ENCODE peak calls at places on chromosomes 2 and 18, in four cellular contexts. A is NB4, M is K562, P is A549. T is an unnamed sample.

GRCh38 chr2:42314892-42315468 is 46.0 kb downstream of the COX7A2L start:
- DNase-seq in A (peak), M (no peak), P (peak), T (peak)

GRCh38 chr2:128798502-128799283 is 480.0 kb upstream of the HS6ST1 start:
- DNase-seq in A (no peak), M (no peak), P (no peak), T (no peak)

GRCh38 chr2:99572380-99572779 is 82.6 kb upstream of the REV1 start:
- DNase-seq in A (no peak), M (no peak), P (no peak), T (no peak)

GRCh38 chr2:201715459-201715858 is 17.0 kb upstream of the MPP4 start:
- DNase-seq in A (no peak), M (no peak), P (no peak), T (no peak)

GRCh38 chr2:48203668-48204067 is 297.4 kb upstream of the FBXO11 start:
- DNase-seq in A (no peak), M (no peak), P (no peak), T (no peak)

GRCh38 chr2:189411860-189412259 is 29.4 kb upstream of the WDR75 start:
- DNase-seq in A (no peak), M (no peak), P (peak), T (peak)

GRCh38 chr2:200786423-200786822 is 25.3 kb upstream of the BZW1 start:
- DNase-seq in A (no peak), M (no peak), P (peak), T (peak)

GRCh38 chr2:239406316-239406995 is 5.6 kb upstream of the HDAC4 start:
- DNase-seq in A (no peak), M (no peak), P (no peak), T (no peak)

GRCh38 chr2:73896362-73897239 is 3.8 kb downstream of the ACTG2 start:
- DNase-seq in A (no peak), M (no peak), P (no peak), T (no peak)

GRCh38 chr2:157053876-157054275 is 203.6 kb upstream of the GALNT5 start:
- DNase-seq in A (no peak), M (no peak), P (no peak), T (no peak)

GRCh38 chr2:23286765-23287155 is 98.2 kb upstream of the KLHL29 start:
- DNase-seq in A (no peak), M (no peak), P (no peak), T (no peak)

GRCh38 chr2:74369976-74370375 is 10.1 kb downstream of the DCTN1 start:
- DNase-seq in A (no peak), M (no peak), P (no peak), T (no peak)

GRCh38 chr2:70132244-70133126 is 45.2 kb downstream of the PCBP1 start:
- DNase-seq in A (peak), M (no peak), P (peak), T (peak)

DNA sequence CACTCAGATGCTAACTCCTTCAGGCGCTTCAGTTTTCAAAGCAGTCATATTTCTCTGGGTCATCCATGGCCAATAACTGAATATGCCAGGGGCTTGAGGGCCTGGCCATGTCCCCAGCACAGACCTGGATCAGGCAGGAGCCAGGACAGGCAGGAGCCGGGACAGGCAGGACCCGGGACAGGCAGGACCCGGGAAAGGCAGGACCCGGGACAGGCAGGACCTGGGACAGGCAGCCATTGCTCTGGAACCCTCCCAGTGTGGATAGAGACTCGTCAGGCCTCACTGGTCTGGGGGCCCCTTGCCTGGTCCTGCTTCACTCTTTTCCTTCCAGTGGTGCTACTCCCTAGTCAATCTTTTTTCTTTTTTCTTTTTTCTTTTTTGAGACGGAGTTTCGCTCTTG is 117.5 kb upstream of the TEX51 start:
- DNase-seq in A (no peak), M (no peak), P (no peak), T (no peak)
- TF ChIP-seq MAX in A (no peak), M (no peak), P (no peak), T (no peak)

DNA sequence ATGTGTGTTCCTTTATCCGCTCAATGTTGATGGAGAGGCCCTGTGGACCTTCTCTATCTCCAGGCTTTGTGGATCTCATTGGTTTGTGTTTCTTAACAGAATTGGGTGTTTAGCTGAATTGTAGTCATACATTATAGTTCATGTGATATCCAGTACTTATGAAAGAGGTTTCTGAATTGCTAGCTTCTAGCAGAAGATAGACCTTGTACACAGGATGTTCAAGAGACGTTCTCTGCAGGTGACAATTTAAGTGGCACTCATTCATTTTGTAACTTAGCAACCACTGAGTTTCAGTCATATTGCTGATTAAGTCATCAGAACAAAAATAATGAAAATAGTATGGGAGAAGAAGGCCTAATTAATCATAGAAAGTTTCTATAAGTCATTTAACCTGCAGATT is 279.2 kb downstream of the ALPK2 start:
- DNase-seq in A (no peak), M (no peak), P (no peak), T (no peak)
- TF ChIP-seq MAX in A (no peak), M (no peak), P (no peak), T (no peak)

DNA sequence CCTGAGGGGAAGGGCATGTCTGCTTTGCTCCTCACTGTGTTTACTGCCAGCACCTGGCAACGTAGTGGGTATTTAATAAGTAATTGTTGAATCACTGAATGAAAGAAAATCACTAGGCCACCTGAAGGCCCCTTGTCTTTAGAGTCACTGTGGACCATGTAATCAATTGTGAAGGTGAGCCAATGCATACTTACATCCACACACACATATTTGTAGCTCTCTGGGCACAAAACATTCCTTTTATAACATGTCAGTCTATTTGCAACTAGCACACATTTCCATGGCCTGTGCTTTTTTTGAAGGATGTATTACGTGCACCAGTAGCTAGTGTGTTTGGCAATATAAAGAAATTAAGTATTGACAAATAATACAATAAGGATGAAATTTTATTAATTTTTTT is 11.2 kb downstream of the ATP8B1 start:
- DNase-seq in A (no peak), M (no peak), P (no peak), T (no peak)
- TF ChIP-seq MAX in A (no peak), M (no peak), P (no peak), T (no peak)

DNA sequence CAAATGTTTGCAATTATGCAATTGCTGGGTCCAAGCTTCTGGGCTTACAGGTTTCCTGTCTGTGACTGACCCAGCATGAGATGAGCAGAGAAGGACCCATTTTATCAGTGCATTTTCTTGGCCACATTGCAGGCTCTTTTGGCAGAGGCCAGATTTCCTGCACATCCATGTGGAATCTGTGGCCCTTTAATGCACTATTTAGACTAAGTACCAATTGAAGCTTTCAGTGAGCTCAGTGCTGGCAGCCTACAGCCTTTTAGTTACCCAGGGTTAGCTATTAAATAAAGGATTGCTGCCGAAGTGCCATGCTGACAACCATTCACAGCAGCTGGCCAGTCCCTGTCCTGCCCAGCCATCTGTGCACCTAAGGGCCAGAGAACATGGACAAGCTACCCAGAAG is 165.0 kb downstream of the ANKRD30B start:
- DNase-seq in A (no peak), M (no peak), P (no peak), T (no peak)
- TF ChIP-seq MAX in A (no peak), M (no peak), P (no peak), T (no peak)

GRCh38 chr2:10400568-10400977 is 47.6 kb downstream of the ODC1 start:
- DNase-seq in A (peak), M (no peak), P (no peak), T (no peak)

GRCh38 chr2:10400978-10401951 is 46.9 kb downstream of the ODC1 start:
- DNase-seq in A (no peak), M (no peak), P (no peak), T (no peak)

GRCh38 chr2:10404324-10405143 is 43.6 kb downstream of the ODC1 start:
- DNase-seq in A (peak), M (no peak), P (no peak), T (no peak)

GRCh38 chr2:10405441-10405840 is 42.7 kb downstream of the ODC1 start:
- DNase-seq in A (no peak), M (no peak), P (peak), T (peak)

DNA sequence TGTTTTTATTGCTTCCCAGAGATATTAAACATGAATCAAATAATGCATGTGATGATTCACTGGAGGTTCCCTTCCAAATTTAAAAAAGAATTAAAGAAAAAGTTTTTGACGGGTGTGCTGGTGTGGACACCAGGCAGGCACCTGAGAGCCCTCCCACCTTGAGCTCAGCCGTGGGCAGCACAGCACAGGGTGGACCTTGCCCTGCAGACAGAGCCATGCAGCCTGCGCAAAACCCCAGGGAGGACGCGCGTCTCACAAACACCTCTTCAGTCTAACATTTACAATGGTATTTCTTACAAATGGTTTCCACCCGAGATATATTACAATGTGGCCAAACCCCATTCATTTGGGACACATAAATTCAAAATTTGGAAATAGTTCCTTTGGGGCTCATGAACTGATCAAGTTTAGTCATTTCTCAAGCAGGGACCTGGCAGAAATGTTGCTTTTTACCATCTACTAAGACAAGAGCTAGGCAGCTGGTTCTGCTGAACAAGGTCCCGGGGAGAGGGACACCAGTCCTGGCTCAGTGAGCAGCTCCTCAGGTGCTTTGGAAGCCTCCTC is 45.4 kb downstream of the ODC1 start:
- DNase-seq in A (peak), M (no peak), P (no peak), T (no peak)
- TF ChIP-seq MAX in A (no peak), M (no peak), P (no peak), T (no peak)

DNA sequence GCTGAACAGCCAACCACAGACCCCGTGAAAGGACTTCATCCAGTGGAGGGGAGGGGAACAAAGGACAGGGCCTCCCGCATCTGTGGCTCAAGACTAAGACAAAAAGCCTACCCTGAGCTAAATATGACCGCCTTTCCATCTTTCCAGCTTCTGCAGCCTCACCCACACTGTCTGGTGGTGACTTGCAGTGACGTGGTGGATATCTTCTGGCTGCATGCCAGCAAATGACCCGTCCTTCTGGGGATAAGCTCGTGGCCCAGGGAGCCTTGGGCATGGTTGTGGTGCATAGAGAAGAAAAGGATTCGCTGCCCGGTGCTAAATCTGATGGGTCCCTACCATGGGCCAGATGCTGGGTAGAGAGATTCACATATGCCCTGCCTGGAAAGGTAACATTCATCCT is 8.7 kb upstream of the NGEF start:
- DNase-seq in A (no peak), M (no peak), P (no peak), T (no peak)
- TF ChIP-seq MAX in A (no peak), M (no peak), P (no peak), T (no peak)

T was measured in endothelial cell of umbilical vein.